ENCODE peak calls at places on chromosomes 2 and 18, in four cellular contexts. Z is foreskin fibroblast, P is tibial artery, L is NB4. G is an unnamed sample.

GRCh38 chr2:218368621-218369153 is 12.0 kb downstream of the CATIP start:
- DNase-seq in P (no peak), Z (no peak), L (peak), G (peak)

GRCh38 chr2:224009605-224010330 is 29.3 kb downstream of the SERPINE2 start:
- DNase-seq in L (no peak), P (no peak), Z (no peak), G (no peak)

GRCh38 chr2:239264838-239265651 is 135.8 kb downstream of the HDAC4 start:
- DNase-seq in Z (peak), L (peak), P (no peak), G (peak)

GRCh38 chr18:76803814-76804213 is 18.5 kb upstream of the ZNF236 start:
- DNase-seq in Z (peak), L (peak), P (peak), G (peak)

GRCh38 chr18:58870130-58870529 is 5.5 kb downstream of the ZNF532 start:
- DNase-seq in Z (no peak), L (no peak), P (no peak), G (no peak)

GRCh38 chr18:13339653-13340052 is 121.1 kb downstream of the LDLRAD4 start:
- DNase-seq in P (no peak), L (no peak), Z (no peak), G (no peak)

GRCh38 chr2:96154506-96155380 is 9.5 kb upstream of the DUSP2 start:
- DNase-seq in L (no peak), P (peak), Z (no peak), G (no peak)

GRCh38 chr18:32057624-32058165 is 34.0 kb upstream of the RNF138 start:
- DNase-seq in L (peak), Z (no peak), P (no peak), G (no peak)

GRCh38 chr2:109335586-109336266 is 206.7 kb downstream of the SH3RF3 start:
- DNase-seq in L (peak), P (no peak), Z (peak), G (no peak)

GRCh38 chr2:83971547-83971946 is 487.5 kb downstream of the SUCLG1 start:
- DNase-seq in Z (no peak), L (no peak), P (no peak), G (no peak)

GRCh38 chr18:49784427-49785185 is 28.7 kb downstream of the ACAA2 start:
- DNase-seq in P (no peak), Z (no peak), L (no peak), G (no peak)

GRCh38 chr2:196234672-196235071 is 63.3 kb upstream of the STK17B start:
- DNase-seq in Z (peak), P (no peak), L (peak), G (no peak)

GRCh38 chr2:109558076-109558882 is 55.5 kb downstream of the SEPTIN10 start:
- DNase-seq in Z (peak), P (no peak), L (peak), G (peak)

GRCh38 chr18:45522371-45522770 is 92.9 kb upstream of the SLC14A2 start:
- DNase-seq in Z (no peak), P (peak), L (no peak), G (no peak)

GRCh38 chr18:2588666-2589344 is 17.4 kb downstream of the NDC80 start:
- DNase-seq in P (no peak), Z (no peak), L (no peak), G (no peak)

GRCh38 chr18:26657618-26658581 is 109.5 kb upstream of the KCTD1 start:
- DNase-seq in P (no peak), Z (no peak), L (peak), G (no peak)

GRCh38 chr2:222055328-222055727 is 243.5 kb downstream of the PAX3 start:
- DNase-seq in P (no peak), L (no peak), Z (no peak), G (no peak)

GRCh38 chr2:69948032-69948962 is 13.1 kb downstream of the ASPRV1 start:
- DNase-seq in Z (no peak), P (no peak), L (no peak), G (no peak)

GRCh38 chr2:118670868-118671267 is 176.6 kb downstream of the EN1 start:
- DNase-seq in L (no peak), Z (peak), P (no peak), G (no peak)

GRCh38 chr2:56191617-56192016 is 7.8 kb downstream of the CCDC85A start:
- DNase-seq in P (no peak), Z (no peak), L (peak), G (no peak)

GRCh38 chr2:238236571-238236970 is 3.3 kb downstream of the HES6 start:
- DNase-seq in P (no peak), L (peak), Z (no peak), G (no peak)

GRCh38 chr2:42755161-42755900 is 8.6 kb downstream of the OXER1 start:
- DNase-seq in Z (peak), L (no peak), P (no peak), G (peak)

GRCh38 chr18:56639094-56639361 is 636 bp upstream of the TXNL1 start:
- DNase-seq in Z (no peak), P (no peak), L (no peak), G (no peak)

GRCh38 chr2:137185378-137186078 is 420.2 kb downstream of the THSD7B start:
- DNase-seq in P (no peak), L (no peak), Z (peak), G (no peak)

GRCh38 chr2:1972948-1973347 is 228.6 kb upstream of the PXDN start:
- DNase-seq in L (no peak), P (no peak), Z (no peak), G (no peak)

GRCh38 chr2:80053522-80054338 is 250.8 kb downstream of the LRRTM1 start:
- DNase-seq in L (no peak), P (no peak), Z (no peak), G (no peak)

GRCh38 chr2:46488389-46488788 is 9.0 kb downstream of the TMEM247 start:
- DNase-seq in L (no peak), P (no peak), Z (no peak), G (no peak)

GRCh38 chr2:8985561-8986326 is 17.7 kb downstream of the MBOAT2 start:
- DNase-seq in P (no peak), L (no peak), Z (no peak), G (no peak)

GRCh38 chr2:57080035-57080434 is 896.2 kb downstream of the CCDC85A start:
- DNase-seq in Z (no peak), P (no peak), L (no peak), G (no peak)

GRCh38 chr2:200795044-200795443 is 16.7 kb upstream of the BZW1 start:
- DNase-seq in L (peak), P (no peak), Z (no peak), G (no peak)

DNA sequence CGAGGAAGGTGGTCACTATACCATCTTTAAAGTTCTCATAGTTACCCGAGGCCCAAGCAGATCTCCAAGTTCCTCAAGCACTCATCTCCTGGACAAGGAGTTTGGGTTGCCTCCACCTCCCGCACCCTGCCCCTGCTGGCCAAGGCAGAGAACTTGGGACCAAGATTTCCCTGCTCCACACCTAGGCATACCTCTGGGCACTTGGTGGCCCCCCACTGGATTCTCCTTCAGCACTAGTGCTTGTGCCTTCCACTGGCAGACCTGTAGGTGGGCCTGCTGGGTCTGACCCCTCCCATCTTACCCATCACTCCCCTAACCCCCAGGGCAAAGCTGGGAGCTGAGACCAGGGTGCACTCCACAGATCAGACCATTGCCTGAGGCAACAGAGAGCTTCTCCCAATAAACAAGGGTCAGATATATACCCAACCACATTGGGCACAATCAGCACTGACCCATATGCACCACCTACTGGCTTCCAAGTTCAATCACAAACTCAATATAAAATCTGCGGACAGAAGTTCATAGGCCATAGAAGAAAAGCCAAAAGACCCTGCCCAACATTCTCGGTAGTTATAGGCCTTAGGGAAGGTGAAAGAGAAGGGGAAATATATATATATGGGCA is 244.2 kb downstream of the EXOC6B start:
- DNase-seq in Z (no peak), L (peak), P (no peak), G (no peak)
- TF ChIP-seq CTCF in Z (peak), L (no peak), P (no peak), G (no peak)

GRCh38 chr2:36698978-36699377 is 2.5 kb downstream of the VIT start:
- DNase-seq in P (peak), Z (no peak), L (peak), G (peak)

GRCh38 chr2:36697424-36698066 is 1.0 kb downstream of the VIT start:
- DNase-seq in P (no peak), L (peak), Z (no peak), G (no peak)

GRCh38 chr2:36696533-36696932 is at the start of gene VIT:
- DNase-seq in Z (no peak), P (no peak), L (peak), G (no peak)

GRCh38 chr2:36693825-36694224 is 2.7 kb upstream of the VIT start:
- DNase-seq in L (no peak), P (no peak), Z (no peak), G (no peak)

GRCh38 chr2:36695746-36696415 is 626 bp upstream of the VIT start:
- DNase-seq in L (peak), P (no peak), Z (no peak), G (no peak)
- TF ChIP-seq CTCF in L (peak), P (peak), Z (peak), G (no peak)

GRCh38 chr18:9552189-9552588 is 62.2 kb downstream of the PPP4R1 start:
- DNase-seq in Z (peak), P (no peak), L (no peak), G (no peak)

GRCh38 chr18:9546468-9546867 is 67.9 kb downstream of the PPP4R1 start:
- DNase-seq in P (no peak), Z (no peak), L (no peak), G (no peak)

GRCh38 chr18:9547767-9548166 is 66.6 kb downstream of the PPP4R1 start:
- DNase-seq in L (no peak), P (no peak), Z (no peak), G (no peak)

GRCh38 chr18:9550413-9550812 is 63.9 kb downstream of the PPP4R1 start:
- DNase-seq in P (no peak), L (no peak), Z (no peak), G (no peak)

GRCh38 chr18:9549405-9549804 is 65.0 kb downstream of the PPP4R1 start:
- DNase-seq in P (no peak), L (no peak), Z (no peak), G (no peak)
- TF ChIP-seq CTCF in P (no peak), L (peak), Z (no peak), G (no peak)

DNA sequence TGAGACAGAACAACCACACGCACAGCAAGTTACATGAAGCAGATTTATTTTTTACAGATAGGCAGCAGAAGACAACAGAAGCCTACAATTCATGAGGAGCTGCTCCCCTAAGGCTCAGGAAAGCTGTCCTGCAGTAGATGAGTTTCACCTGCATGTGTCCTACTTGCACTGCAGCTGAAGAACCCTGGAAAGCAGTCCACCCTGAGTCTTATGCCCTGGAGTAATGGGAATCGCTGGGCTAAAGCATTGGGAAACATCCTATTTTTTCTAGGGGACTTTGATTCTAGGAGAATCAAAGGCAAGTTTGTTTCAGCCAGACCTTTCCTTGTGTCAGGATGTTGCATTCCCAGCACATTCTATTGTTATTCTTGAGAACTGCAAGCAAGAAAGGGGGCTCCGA is 304.8 kb downstream of the LRATD1 start:
- DNase-seq in L (no peak), P (no peak), Z (no peak), G (no peak)
- TF ChIP-seq CTCF in L (no peak), P (no peak), Z (no peak), G (no peak)